ENCODE peak calls at places on chromosome 11, in seven cellular contexts. R is AG08395; U is NCI-H1417; K is upper lobe of right lung; N is Calu3; B is effector CD4-positive, alpha-beta T cell; P is activated naive CD4-positive, alpha-beta T cell. I is an unnamed sample.
A peak's percentile ranks its signal among the peaks of the same experiment; 100 is the strongest.

GRCh38 chr11:62137881-62138629 is 14.2 kb downstream of the INCENP start:
- DNase-seq in P (no peak), R (no peak), N (no peak), B (no peak), K (no peak), U (no peak), I (no peak)

GRCh38 chr11:12893787-12894672 is 115.1 kb upstream of the RASSF10 start:
- DNase-seq in R (peak; percentile 64), B (peak; percentile 45), U (peak; percentile 76), P (no peak), N (peak; percentile 74), K (peak; percentile 71), I (peak; percentile 36)

GRCh38 chr11:11344045-11344444 is 9.0 kb downstream of the CSNK2A3 start:
- DNase-seq in U (no peak), R (no peak), K (no peak), B (no peak), N (no peak), P (no peak), I (no peak)

GRCh38 chr11:62340269-62340901 is 3.1 kb downstream of the ASRGL1 start:
- DNase-seq in R (peak; percentile 57), K (no peak), B (peak; percentile 37), U (peak; percentile 41), P (no peak), N (peak; percentile 43), I (peak; percentile 88)

GRCh38 chr11:33266418-33267215 is 9.4 kb downstream of the HIPK3 start:
- DNase-seq in R (no peak), B (no peak), N (peak; percentile 59), P (no peak), K (peak; percentile 46), U (no peak), I (no peak)

GRCh38 chr11:46127150-46127638 is 5.9 kb upstream of the PHF21A start:
- DNase-seq in K (no peak), U (no peak), P (peak; percentile 6), B (peak; percentile 28), R (peak; percentile 91), N (peak; percentile 62), I (no peak)

GRCh38 chr11:100955318-100955717 is 174.3 kb downstream of the PGR start:
- DNase-seq in P (no peak), U (no peak), N (no peak), B (no peak), K (no peak), R (no peak), I (no peak)

GRCh38 chr11:90997241-90997640 is 774.4 kb upstream of the CHORDC1 start:
- DNase-seq in P (no peak), R (no peak), B (no peak), N (no peak), U (no peak), K (no peak), I (no peak)

GRCh38 chr11:66277475-66278391 is at the start of gene CNIH2:
- DNase-seq in U (peak; percentile 70), N (peak; percentile 33), R (peak; percentile 47), B (peak; percentile 38), P (peak; percentile 18), K (no peak), I (no peak)

GRCh38 chr11:117170210-117170609 is 8.3 kb upstream of the SIDT2 start:
- DNase-seq in K (no peak), U (no peak), B (no peak), R (no peak), P (no peak), N (no peak), I (no peak)

GRCh38 chr11:45025716-45026492 is 75.2 kb upstream of the TP53I11 start:
- DNase-seq in P (no peak), U (no peak), R (no peak), N (no peak), K (no peak), B (no peak), I (peak; percentile 64)